ENCODE peak calls at places on chromosomes 7 and 10, in ten cellular contexts. One of them, this sample, is unnamed.
A peak's percentile ranks its signal among the peaks of the same experiment; 100 is the strongest.

GRCh38 chr7:17772581-17773288 is 167.6 kb downstream of the SNX13 start:
- DNase-seq in left lobe of liver: no peak
- DNase-seq in HT-29: no peak
- DNase-seq in T-helper 2 cell treated with Interferon-gamma antibody and Interleukin-4, amounts not matched to agents 5 μg/mL and 100 μg/mL, for 36 hours: no peak
- DNase-seq in CD4-positive, alpha-beta memory T cell: no peak
- DNase-seq in amniotic stem cell: no peak
- DNase-seq in M059J: peak; percentile 15
- DNase-seq in lower lobe of right lung: no peak
- DNase-seq in activated naive CD4-positive, alpha-beta T cell: no peak
- DNase-seq in NCI-H1417: peak; percentile 56
- DNase-seq in this sample: no peak

GRCh38 chr7:128243273-128243672 is 2.2 kb downstream of the LEP start:
- DNase-seq in amniotic stem cell: no peak
- DNase-seq in activated naive CD4-positive, alpha-beta T cell: no peak
- DNase-seq in T-helper 2 cell treated with Interferon-gamma antibody and Interleukin-4, amounts not matched to agents 5 μg/mL and 100 μg/mL, for 36 hours: no peak
- DNase-seq in M059J: no peak
- DNase-seq in lower lobe of right lung: no peak
- DNase-seq in NCI-H1417: no peak
- DNase-seq in HT-29: no peak
- DNase-seq in left lobe of liver: no peak
- DNase-seq in CD4-positive, alpha-beta memory T cell: no peak
- DNase-seq in this sample: no peak

GRCh38 chr10:8061274-8062211 is 7.1 kb downstream of the GATA3 start:
- DNase-seq in lower lobe of right lung: no peak
- DNase-seq in M059J: peak; percentile 67
- DNase-seq in CD4-positive, alpha-beta memory T cell: peak; percentile 80
- DNase-seq in activated naive CD4-positive, alpha-beta T cell: peak; percentile 17
- DNase-seq in HT-29: no peak
- DNase-seq in left lobe of liver: no peak
- DNase-seq in T-helper 2 cell treated with Interferon-gamma antibody and Interleukin-4, amounts not matched to agents 5 μg/mL and 100 μg/mL, for 36 hours: peak; percentile 72
- DNase-seq in amniotic stem cell: no peak
- DNase-seq in NCI-H1417: no peak
- DNase-seq in this sample: no peak

GRCh38 chr7:38694326-38694725 is 63.2 kb upstream of the AMPH start:
- DNase-seq in NCI-H1417: no peak
- DNase-seq in left lobe of liver: no peak
- DNase-seq in T-helper 2 cell treated with Interferon-gamma antibody and Interleukin-4, amounts not matched to agents 5 μg/mL and 100 μg/mL, for 36 hours: no peak
- DNase-seq in lower lobe of right lung: no peak
- DNase-seq in activated naive CD4-positive, alpha-beta T cell: no peak
- DNase-seq in M059J: no peak
- DNase-seq in HT-29: no peak
- DNase-seq in CD4-positive, alpha-beta memory T cell: no peak
- DNase-seq in amniotic stem cell: no peak
- DNase-seq in this sample: no peak

GRCh38 chr7:79973455-79973854 is 161.2 kb upstream of the GNAI1 start:
- DNase-seq in lower lobe of right lung: no peak
- DNase-seq in left lobe of liver: no peak
- DNase-seq in activated naive CD4-positive, alpha-beta T cell: no peak
- DNase-seq in M059J: no peak
- DNase-seq in CD4-positive, alpha-beta memory T cell: no peak
- DNase-seq in HT-29: no peak
- DNase-seq in amniotic stem cell: no peak
- DNase-seq in T-helper 2 cell treated with Interferon-gamma antibody and Interleukin-4, amounts not matched to agents 5 μg/mL and 100 μg/mL, for 36 hours: no peak
- DNase-seq in NCI-H1417: no peak
- DNase-seq in this sample: no peak

GRCh38 chr7:114708646-114709045 is 213.2 kb upstream of the MDFIC start:
- DNase-seq in M059J: no peak
- DNase-seq in T-helper 2 cell treated with Interferon-gamma antibody and Interleukin-4, amounts not matched to agents 5 μg/mL and 100 μg/mL, for 36 hours: no peak
- DNase-seq in amniotic stem cell: no peak
- DNase-seq in activated naive CD4-positive, alpha-beta T cell: no peak
- DNase-seq in CD4-positive, alpha-beta memory T cell: no peak
- DNase-seq in HT-29: no peak
- DNase-seq in lower lobe of right lung: no peak
- DNase-seq in left lobe of liver: no peak
- DNase-seq in NCI-H1417: no peak
- DNase-seq in this sample: no peak

GRCh38 chr10:132632091-132632561 is 94.5 kb downstream of the INPP5A start:
- DNase-seq in left lobe of liver: no peak
- DNase-seq in CD4-positive, alpha-beta memory T cell: peak; percentile 17
- DNase-seq in T-helper 2 cell treated with Interferon-gamma antibody and Interleukin-4, amounts not matched to agents 5 μg/mL and 100 μg/mL, for 36 hours: no peak
- DNase-seq in lower lobe of right lung: peak; percentile 35
- DNase-seq in NCI-H1417: no peak
- DNase-seq in HT-29: no peak
- DNase-seq in amniotic stem cell: no peak
- DNase-seq in activated naive CD4-positive, alpha-beta T cell: no peak
- DNase-seq in M059J: no peak
- DNase-seq in this sample: no peak

GRCh38 chr10:131031346-131031745 is 280.2 kb downstream of the TCERG1L start:
- DNase-seq in NCI-H1417: no peak
- DNase-seq in T-helper 2 cell treated with Interferon-gamma antibody and Interleukin-4, amounts not matched to agents 5 μg/mL and 100 μg/mL, for 36 hours: no peak
- DNase-seq in activated naive CD4-positive, alpha-beta T cell: no peak
- DNase-seq in CD4-positive, alpha-beta memory T cell: no peak
- DNase-seq in amniotic stem cell: no peak
- DNase-seq in M059J: no peak
- DNase-seq in HT-29: no peak
- DNase-seq in lower lobe of right lung: no peak
- DNase-seq in left lobe of liver: no peak
- DNase-seq in this sample: no peak

GRCh38 chr7:16921644-16922257 is 40.0 kb upstream of the AGR3 start:
- DNase-seq in left lobe of liver: no peak
- DNase-seq in T-helper 2 cell treated with Interferon-gamma antibody and Interleukin-4, amounts not matched to agents 5 μg/mL and 100 μg/mL, for 36 hours: no peak
- DNase-seq in CD4-positive, alpha-beta memory T cell: no peak
- DNase-seq in HT-29: peak; percentile 84
- DNase-seq in amniotic stem cell: no peak
- DNase-seq in M059J: no peak
- DNase-seq in activated naive CD4-positive, alpha-beta T cell: no peak
- DNase-seq in lower lobe of right lung: no peak
- DNase-seq in NCI-H1417: peak; percentile 6
- DNase-seq in this sample: no peak

GRCh38 chr7:118214051-118214832 is 10.3 kb upstream of the ANKRD7 start:
- DNase-seq in T-helper 2 cell treated with Interferon-gamma antibody and Interleukin-4, amounts not matched to agents 5 μg/mL and 100 μg/mL, for 36 hours: peak; percentile 58
- DNase-seq in lower lobe of right lung: peak; percentile 69
- DNase-seq in CD4-positive, alpha-beta memory T cell: peak; percentile 60
- DNase-seq in HT-29: no peak
- DNase-seq in activated naive CD4-positive, alpha-beta T cell: peak; percentile 44
- DNase-seq in NCI-H1417: peak; percentile 91
- DNase-seq in left lobe of liver: peak; percentile 47
- DNase-seq in amniotic stem cell: peak; percentile 15
- DNase-seq in M059J: peak; percentile 79
- DNase-seq in this sample: peak; percentile 74

GRCh38 chr7:80611779-80612178 is 26.7 kb upstream of the CD36 start:
- DNase-seq in NCI-H1417: peak; percentile 55
- DNase-seq in left lobe of liver: peak; percentile 85
- DNase-seq in M059J: peak; percentile 86
- DNase-seq in CD4-positive, alpha-beta memory T cell: no peak
- DNase-seq in lower lobe of right lung: peak; percentile 50
- DNase-seq in HT-29: peak; percentile 74
- DNase-seq in T-helper 2 cell treated with Interferon-gamma antibody and Interleukin-4, amounts not matched to agents 5 μg/mL and 100 μg/mL, for 36 hours: no peak
- DNase-seq in activated naive CD4-positive, alpha-beta T cell: no peak
- DNase-seq in amniotic stem cell: no peak
- DNase-seq in this sample: no peak

GRCh38 chr7:65953890-65954289 is 28.1 kb downstream of the GUSB start:
- DNase-seq in left lobe of liver: no peak
- DNase-seq in HT-29: no peak
- DNase-seq in CD4-positive, alpha-beta memory T cell: no peak
- DNase-seq in amniotic stem cell: no peak
- DNase-seq in lower lobe of right lung: no peak
- DNase-seq in T-helper 2 cell treated with Interferon-gamma antibody and Interleukin-4, amounts not matched to agents 5 μg/mL and 100 μg/mL, for 36 hours: no peak
- DNase-seq in M059J: no peak
- DNase-seq in NCI-H1417: no peak
- DNase-seq in activated naive CD4-positive, alpha-beta T cell: no peak
- DNase-seq in this sample: no peak